ENCODE peak calls at places on chromosomes 6 and 20, in nine cellular contexts. D is AG09309, I is heart right ventricle, F is cardiac fibroblast, X is BJ, H is astrocyte, L is fibroblast of the aortic adventitia, Y is fibroblast of lung, E is adrenal gland. K is an unnamed sample.

GRCh38 chr20:59644371-59644939 is 40.1 kb downstream of the PHACTR3 start:
- DNase-seq in D (no peak), I (no peak), F (no peak), X (no peak), H (no peak), L (no peak), Y (no peak), E (no peak), K (no peak)

GRCh38 chr20:20371681-20372080 is 3.8 kb downstream of the INSM1 start:
- DNase-seq in D (no peak), I (no peak), F (no peak), X (no peak), H (no peak), L (no peak), Y (no peak), E (no peak), K (no peak)

GRCh38 chr6:105178110-105178509 is 1.7 kb downstream of the POPDC3 start:
- DNase-seq in D (peak; percentile 91), I (no peak), F (peak; percentile 96), X (peak; percentile 83), H (peak; percentile 91), L (peak; percentile 79), Y (peak; percentile 92), E (no peak), K (no peak)

GRCh38 chr6:72182337-72183246 is 296.2 kb downstream of the RIMS1 start:
- DNase-seq in D (no peak), I (no peak), F (peak; percentile 31), X (no peak), H (peak; percentile 40), L (no peak), Y (peak; percentile 60), E (no peak), K (peak; percentile 64)

GRCh38 chr6:41278699-41279405 is 7.6 kb downstream of the TREM1 start:
- DNase-seq in D (no peak), I (peak; percentile 63), F (peak; percentile 69), X (no peak), H (peak; percentile 10), L (peak; percentile 40), Y (peak; percentile 22), E (peak; percentile 71), K (peak; percentile 85)

GRCh38 chr20:62320581-62321354 is 18.0 kb downstream of the ADRM1 start:
- DNase-seq in D (no peak), I (no peak), F (peak; percentile 27), X (no peak), H (no peak), L (no peak), Y (no peak), E (peak; percentile 52), K (peak; percentile 83)

GRCh38 chr6:166608819-166609218 is 18.2 kb downstream of the RPS6KA2 start:
- DNase-seq in D (no peak), I (no peak), F (no peak), X (no peak), H (no peak), L (no peak), Y (no peak), E (no peak), K (no peak)

GRCh38 chr6:40900791-40901190 is 138.2 kb downstream of the UNC5CL start:
- DNase-seq in D (no peak), I (peak; percentile 54), F (no peak), X (no peak), H (no peak), L (peak; percentile 26), Y (peak; percentile 12), E (no peak), K (no peak)

GRCh38 chr6:4351857-4352669 is 216.7 kb upstream of the ECI2 start:
- DNase-seq in D (peak; percentile 82), I (peak; percentile 80), F (peak; percentile 96), X (peak; percentile 89), H (peak; percentile 94), L (peak; percentile 98), Y (peak; percentile 96), E (peak; percentile 78), K (no peak)

DNA sequence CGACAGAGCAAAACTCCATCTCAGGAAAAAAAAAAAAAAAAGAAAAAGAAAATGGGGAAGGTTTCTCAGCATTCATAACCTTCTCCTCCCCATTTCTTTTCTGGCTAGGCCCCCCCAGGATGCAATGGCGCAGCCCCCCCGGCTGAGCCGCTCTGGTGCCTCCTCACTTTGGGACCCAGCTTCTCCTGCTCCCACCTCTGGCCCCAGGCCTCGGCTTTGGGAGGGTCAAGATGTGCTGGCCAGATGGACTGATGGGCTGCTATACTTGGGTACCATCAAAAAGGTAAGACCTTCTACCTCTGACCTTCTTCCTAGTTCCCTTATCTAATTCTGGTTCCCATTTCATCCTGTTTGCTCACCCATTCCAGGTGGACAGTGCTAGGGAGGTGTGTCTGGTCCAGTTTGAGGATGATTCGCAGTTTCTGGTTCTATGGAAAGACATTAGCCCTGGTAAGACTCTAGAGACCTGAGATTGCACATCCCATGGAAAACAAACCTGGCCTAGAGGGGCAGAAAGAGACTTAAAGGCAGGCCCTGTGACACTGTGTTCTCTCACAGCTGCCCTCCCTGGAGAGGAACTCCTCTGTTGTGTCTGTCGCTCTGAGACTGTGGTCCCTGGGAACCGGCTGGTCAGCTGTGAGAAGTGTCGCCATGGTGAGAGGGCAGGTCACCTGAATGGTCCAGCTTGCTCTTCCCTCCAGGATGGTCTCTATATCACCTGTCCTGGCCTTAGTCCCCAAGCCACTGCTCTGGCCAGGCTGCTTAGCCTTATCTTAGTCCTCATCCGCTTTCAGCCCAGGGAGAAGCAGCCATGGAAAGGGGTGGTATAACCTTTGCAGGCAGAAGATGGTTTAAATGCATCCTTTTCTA is 1.6 kb downstream of the PHF1 start:
- DNase-seq in D (no peak), I (no peak), F (no peak), X (no peak), H (no peak), L (no peak), Y (no peak), E (no peak), K (peak; percentile 62)
- H3K4me3 ChIP-seq in D (peak overlapping the region; percentile 72), I (peak overlapping the region; percentile 99), F (peak overlapping the region; percentile 72), X (no peak overlapping the region), H (no peak overlapping the region), L (peak overlapping the region; percentile 5), Y (no peak overlapping the region), E (no peak overlapping the region), K (no peak overlapping the region)

DNA sequence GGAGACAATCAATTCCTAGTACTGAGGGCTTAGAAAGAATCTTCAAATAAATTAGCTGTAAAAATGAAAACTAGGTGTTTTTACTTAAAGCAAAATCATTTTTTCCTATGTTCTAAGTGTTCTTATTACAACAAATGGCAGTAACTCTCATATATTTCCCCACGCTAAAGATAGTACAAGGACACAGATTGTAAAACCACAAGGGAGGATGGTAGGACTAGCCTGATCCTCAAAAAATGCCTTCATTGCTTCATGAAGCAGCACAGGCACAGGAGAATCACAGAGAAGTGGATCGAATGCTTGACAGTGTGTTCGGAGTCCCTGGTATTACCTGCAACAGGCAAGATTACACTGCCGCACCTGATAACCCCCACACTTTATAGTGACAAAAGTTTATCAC is 58.5 kb downstream of the SAMD3 start:
- DNase-seq in D (no peak), I (no peak), F (no peak), X (no peak), H (no peak), L (no peak), Y (no peak), E (no peak), K (no peak)
- H3K4me3 ChIP-seq in D (no peak overlapping the region), I (no peak overlapping the region), F (no peak overlapping the region), X (no peak overlapping the region), H (no peak overlapping the region), L (no peak overlapping the region), Y (no peak overlapping the region), E (no peak overlapping the region), K (no peak overlapping the region)

GRCh38 chr6:148530976-148531375 is 188.3 kb downstream of the SASH1 start:
- DNase-seq in D (no peak), I (no peak), F (peak; percentile 44), X (no peak), H (peak; percentile 71), L (peak; percentile 57), Y (peak; percentile 79), E (no peak), K (no peak)
- H3K4me3 ChIP-seq in D (no peak overlapping the region), I (no peak overlapping the region), F (peak overlapping the region; percentile 34), X (peak overlapping the region; percentile 2), H (peak overlapping the region; percentile 48), L (no peak overlapping the region), Y (peak overlapping the region; percentile 14), E (no peak overlapping the region), K (no peak overlapping the region)

GRCh38 chr20:63536997-63537524 is at the start of gene PTK6:
- DNase-seq in D (no peak), I (no peak), F (no peak), X (no peak), H (no peak), L (no peak), Y (no peak), E (no peak), K (peak; percentile 93)

GRCh38 chr20:63537525-63538203 is 488 bp upstream of the PTK6 start:
- DNase-seq in D (peak; percentile 47), I (peak; percentile 80), F (peak; percentile 89), X (peak; percentile 47), H (peak; percentile 61), L (peak; percentile 90), Y (peak; percentile 79), E (peak; percentile 86), K (peak; percentile 97)

GRCh38 chr20:63534427-63534830 is 2.7 kb downstream of the PTK6 start:
- DNase-seq in D (no peak), I (no peak), F (no peak), X (no peak), H (no peak), L (no peak), Y (no peak), E (no peak), K (no peak)

GRCh38 chr20:63534831-63535651 is 2.1 kb downstream of the PTK6 start:
- DNase-seq in D (no peak), I (no peak), F (no peak), X (no peak), H (no peak), L (peak; percentile 15), Y (no peak), E (no peak), K (peak; percentile 85)

GRCh38 chr20:63536241-63536977 is 767 bp downstream of the PTK6 start:
- DNase-seq in D (no peak), I (no peak), F (peak; percentile 70), X (no peak), H (no peak), L (peak; percentile 22), Y (no peak), E (no peak), K (no peak)
- H3K4me3 ChIP-seq in D (no peak overlapping the region), I (no peak overlapping the region), F (no peak overlapping the region), X (no peak overlapping the region), H (no peak overlapping the region), L (no peak overlapping the region), Y (no peak overlapping the region), E (no peak overlapping the region), K (peak overlapping the region; percentile 42)

DNA sequence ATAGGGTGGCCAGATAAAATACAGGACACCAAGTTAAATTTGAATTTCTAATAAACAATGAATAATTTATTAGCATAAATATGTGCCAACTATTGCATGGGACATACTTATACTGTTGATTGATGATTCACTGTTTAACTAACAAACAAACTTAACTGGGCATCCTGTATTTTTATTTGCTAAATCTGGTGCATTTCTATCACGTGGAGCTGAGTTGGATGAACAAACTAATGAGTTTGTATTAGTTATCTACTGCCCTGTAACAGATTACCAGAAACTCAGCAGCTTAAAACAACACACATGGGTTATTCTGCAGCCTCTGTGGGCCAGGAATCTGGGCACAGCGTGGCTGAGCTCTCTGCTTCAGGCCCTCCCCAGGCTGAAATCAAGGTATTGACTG is 28.2 kb upstream of the PMEPA1 start:
- DNase-seq in D (no peak), I (no peak), F (no peak), X (no peak), H (no peak), L (no peak), Y (no peak), E (no peak), K (no peak)
- H3K4me3 ChIP-seq in D (no peak overlapping the region), I (no peak overlapping the region), F (no peak overlapping the region), X (no peak overlapping the region), H (no peak overlapping the region), L (no peak overlapping the region), Y (no peak overlapping the region), E (no peak overlapping the region), K (no peak overlapping the region)

GRCh38 chr6:68636710-68637470 is 1.8 kb downstream of the ADGRB3 start:
- DNase-seq in D (no peak), I (no peak), F (no peak), X (no peak), H (no peak), L (no peak), Y (no peak), E (no peak), K (no peak)
- H3K4me3 ChIP-seq in D (no peak overlapping the region), I (peak overlapping the region; percentile 62), F (no peak overlapping the region), X (no peak overlapping the region), H (peak overlapping the region; percentile 16), L (no peak overlapping the region), Y (no peak overlapping the region), E (no peak overlapping the region), K (peak overlapping the region; percentile 55)

K was measured in upper lobe of left lung.